ENCODE peak calls at places on chromosomes 6 and 20, in eight cellular contexts. F, P, V, O, L, C, U and I are unnamed samples.

GRCh38 chr6:121851056-121851455 is 415.6 kb downstream of the GJA1 start:
- DNase-seq in F (no peak), P (no peak), V (no peak), O (no peak), L (peak), C (no peak), U (no peak), I (no peak)

GRCh38 chr6:162554531-162554930 is 173.0 kb downstream of the PRKN start:
- DNase-seq in F (no peak), P (no peak), V (no peak), O (no peak), L (no peak), C (no peak), U (no peak), I (no peak)

GRCh38 chr6:86756623-86757246 is 180.6 kb upstream of the HTR1E start:
- DNase-seq in F (no peak), P (no peak), V (no peak), O (no peak), L (no peak), C (no peak), U (no peak), I (no peak)

GRCh38 chr6:167492096-167492449 is 167.2 kb downstream of the TTLL2 start:
- DNase-seq in F (no peak), P (no peak), V (no peak), O (peak), L (no peak), C (no peak), U (no peak), I (no peak)

GRCh38 chr20:36018208-36018988 is 50.0 kb downstream of the CNBD2 start:
- DNase-seq in F (no peak), P (no peak), V (no peak), O (no peak), L (no peak), C (no peak), U (no peak), I (no peak)

GRCh38 chr6:53290547-53291510 is 57.9 kb downstream of the ELOVL5 start:
- DNase-seq in F (no peak), P (no peak), V (peak), O (no peak), L (no peak), C (no peak), U (no peak), I (no peak)

GRCh38 chr20:63664861-63665594 is 6.9 kb downstream of the RTEL1 start:
- DNase-seq in F (no peak), P (no peak), V (no peak), O (no peak), L (peak), C (no peak), U (no peak), I (no peak)

GRCh38 chr6:163415176-163415619 is 680 bp downstream of the QKI start:
- DNase-seq in F (no peak), P (peak), V (no peak), O (no peak), L (no peak), C (no peak), U (peak), I (peak)

GRCh38 chr6:114249522-114249921 is 93.3 kb downstream of the HS3ST5 start:
- DNase-seq in F (no peak), P (no peak), V (no peak), O (no peak), L (no peak), C (no peak), U (no peak), I (no peak)

GRCh38 chr20:59648720-59649119 is 44.4 kb downstream of the PHACTR3 start:
- DNase-seq in F (no peak), P (no peak), V (no peak), O (no peak), L (peak), C (no peak), U (no peak), I (no peak)

GRCh38 chr6:137019476-137020272 is 25.1 kb downstream of the IL20RA start:
- DNase-seq in F (no peak), P (no peak), V (no peak), O (no peak), L (no peak), C (no peak), U (no peak), I (no peak)

GRCh38 chr6:144344651-144345050 is 59.5 kb downstream of the UTRN start:
- DNase-seq in F (no peak), P (no peak), V (peak), O (no peak), L (no peak), C (no peak), U (no peak), I (peak)

GRCh38 chr6:136701011-136701410 is 91.3 kb downstream of the MAP3K5 start:
- DNase-seq in F (no peak), P (no peak), V (no peak), O (no peak), L (peak), C (no peak), U (no peak), I (no peak)

GRCh38 chr6:93721386-93722048 is 302.2 kb upstream of the EPHA7 start:
- DNase-seq in F (no peak), P (peak), V (peak), O (no peak), L (peak), C (no peak), U (no peak), I (no peak)

GRCh38 chr20:52473171-52473570 is 281.6 kb upstream of the ZFP64 start:
- DNase-seq in F (no peak), P (no peak), V (no peak), O (no peak), L (no peak), C (no peak), U (no peak), I (no peak)

GRCh38 chr6:13762648-13763441 is 51.2 kb upstream of the RANBP9 start:
- DNase-seq in F (no peak), P (no peak), V (peak), O (peak), L (no peak), C (peak), U (no peak), I (peak)

GRCh38 chr6:135693971-135694370 is 157.5 kb upstream of the PDE7B start:
- DNase-seq in F (no peak), P (no peak), V (no peak), O (no peak), L (no peak), C (no peak), U (no peak), I (no peak)

GRCh38 chr6:1554881-1555569 is 54.7 kb upstream of the FOXC1 start:
- DNase-seq in F (peak), P (peak), V (no peak), O (peak), L (peak), C (peak), U (peak), I (no peak)

GRCh38 chr6:122719176-122719575 is 60.3 kb upstream of the FABP7 start:
- DNase-seq in F (no peak), P (no peak), V (no peak), O (no peak), L (peak), C (no peak), U (no peak), I (no peak)